ENCODE peak calls at places on chromosomes 7 and 10, in five cellular contexts. One of them, this sample, is unnamed.

GRCh38 chr10:80144302-80145131 is 12.0 kb downstream of the PLAC9 start:
- DNase-seq in activated CD8-positive, alpha-beta T cell treated with anti-CD3 and anti-CD28 coated beads for 36 hours: peak; percentile 39
- DNase-seq in RWPE1: peak; percentile 42
- DNase-seq in tibial artery: peak; percentile 24
- DNase-seq in OCI-LY7: peak; percentile 67
- DNase-seq in this sample: no peak

GRCh38 chr7:133139350-133139749 is 57.5 kb upstream of the CHCHD3 start:
- DNase-seq in tibial artery: no peak
- DNase-seq in activated CD8-positive, alpha-beta T cell treated with anti-CD3 and anti-CD28 coated beads for 36 hours: peak; percentile 6
- DNase-seq in RWPE1: no peak
- DNase-seq in OCI-LY7: peak; percentile 1
- DNase-seq in this sample: no peak

GRCh38 chr7:99005776-99006175 is 127.4 kb downstream of the TRRAP start:
- DNase-seq in tibial artery: no peak
- DNase-seq in activated CD8-positive, alpha-beta T cell treated with anti-CD3 and anti-CD28 coated beads for 36 hours: no peak
- DNase-seq in OCI-LY7: peak; percentile 17
- DNase-seq in RWPE1: no peak
- DNase-seq in this sample: no peak

GRCh38 chr7:1549357-1550004 is 6.5 kb downstream of the TMEM184A start:
- DNase-seq in activated CD8-positive, alpha-beta T cell treated with anti-CD3 and anti-CD28 coated beads for 36 hours: no peak
- DNase-seq in RWPE1: no peak
- DNase-seq in OCI-LY7: no peak
- DNase-seq in tibial artery: no peak
- DNase-seq in this sample: no peak

GRCh38 chr7:46391215-46391614 is 470.1 kb upstream of the IGFBP3 start:
- DNase-seq in tibial artery: no peak
- DNase-seq in RWPE1: no peak
- DNase-seq in OCI-LY7: no peak
- DNase-seq in activated CD8-positive, alpha-beta T cell treated with anti-CD3 and anti-CD28 coated beads for 36 hours: no peak
- DNase-seq in this sample: no peak

GRCh38 chr10:50951451-50951850 is 66.0 kb upstream of the A1CF start:
- DNase-seq in activated CD8-positive, alpha-beta T cell treated with anti-CD3 and anti-CD28 coated beads for 36 hours: no peak
- DNase-seq in RWPE1: no peak
- DNase-seq in tibial artery: no peak
- DNase-seq in OCI-LY7: no peak
- DNase-seq in this sample: no peak

GRCh38 chr7:121330053-121330833 is 1.4 kb downstream of the WNT16 start:
- DNase-seq in tibial artery: no peak
- DNase-seq in RWPE1: no peak
- DNase-seq in activated CD8-positive, alpha-beta T cell treated with anti-CD3 and anti-CD28 coated beads for 36 hours: peak; percentile 14
- DNase-seq in OCI-LY7: no peak
- DNase-seq in this sample: peak; percentile 46

GRCh38 chr7:94760702-94761101 is 104.8 kb upstream of the SGCE start:
- DNase-seq in OCI-LY7: no peak
- DNase-seq in activated CD8-positive, alpha-beta T cell treated with anti-CD3 and anti-CD28 coated beads for 36 hours: no peak
- DNase-seq in tibial artery: no peak
- DNase-seq in RWPE1: no peak
- DNase-seq in this sample: no peak

GRCh38 chr10:24438800-24439199 is 229.9 kb downstream of the KIAA1217 start:
- DNase-seq in OCI-LY7: no peak
- DNase-seq in tibial artery: no peak
- DNase-seq in activated CD8-positive, alpha-beta T cell treated with anti-CD3 and anti-CD28 coated beads for 36 hours: no peak
- DNase-seq in RWPE1: no peak
- DNase-seq in this sample: no peak

GRCh38 chr10:5681930-5682329 is 2.7 kb upstream of the TASOR2 start:
- DNase-seq in OCI-LY7: no peak
- DNase-seq in RWPE1: no peak
- DNase-seq in activated CD8-positive, alpha-beta T cell treated with anti-CD3 and anti-CD28 coated beads for 36 hours: no peak
- DNase-seq in tibial artery: no peak
- DNase-seq in this sample: no peak

GRCh38 chr10:34731213-34731612 is 83.9 kb downstream of the PARD3 start:
- DNase-seq in activated CD8-positive, alpha-beta T cell treated with anti-CD3 and anti-CD28 coated beads for 36 hours: no peak
- DNase-seq in tibial artery: no peak
- DNase-seq in RWPE1: no peak
- DNase-seq in OCI-LY7: no peak
- DNase-seq in this sample: no peak

GRCh38 chr10:89114846-89115625 is 92.1 kb downstream of the CH25H start:
- DNase-seq in OCI-LY7: no peak
- DNase-seq in activated CD8-positive, alpha-beta T cell treated with anti-CD3 and anti-CD28 coated beads for 36 hours: no peak
- DNase-seq in RWPE1: no peak
- DNase-seq in tibial artery: no peak
- DNase-seq in this sample: no peak

GRCh38 chr7:80142853-80143580 is 8.4 kb downstream of the GNAI1 start:
- DNase-seq in activated CD8-positive, alpha-beta T cell treated with anti-CD3 and anti-CD28 coated beads for 36 hours: no peak
- DNase-seq in OCI-LY7: no peak
- DNase-seq in tibial artery: no peak
- DNase-seq in RWPE1: no peak
- DNase-seq in this sample: no peak

GRCh38 chr7:26513948-26514347 is 222.3 kb downstream of the SNX10 start:
- DNase-seq in RWPE1: no peak
- DNase-seq in OCI-LY7: no peak
- DNase-seq in activated CD8-positive, alpha-beta T cell treated with anti-CD3 and anti-CD28 coated beads for 36 hours: no peak
- DNase-seq in tibial artery: no peak
- DNase-seq in this sample: no peak

GRCh38 chr7:90246184-90246583 is 1.2 kb downstream of the CFAP69 start:
- DNase-seq in OCI-LY7: no peak
- DNase-seq in RWPE1: peak; percentile 0
- DNase-seq in tibial artery: no peak
- DNase-seq in activated CD8-positive, alpha-beta T cell treated with anti-CD3 and anti-CD28 coated beads for 36 hours: no peak
- DNase-seq in this sample: no peak

GRCh38 chr10:86292462-86293322 is 73.9 kb downstream of the GRID1 start:
- DNase-seq in RWPE1: no peak
- DNase-seq in activated CD8-positive, alpha-beta T cell treated with anti-CD3 and anti-CD28 coated beads for 36 hours: no peak
- DNase-seq in OCI-LY7: no peak
- DNase-seq in tibial artery: no peak
- DNase-seq in this sample: no peak

GRCh38 chr10:15369642-15370211 is 1.4 kb downstream of the FAM171A1 start:
- DNase-seq in RWPE1: no peak
- DNase-seq in OCI-LY7: no peak
- DNase-seq in tibial artery: no peak
- DNase-seq in activated CD8-positive, alpha-beta T cell treated with anti-CD3 and anti-CD28 coated beads for 36 hours: no peak
- DNase-seq in this sample: no peak

GRCh38 chr7:128215281-128215680 is 25.8 kb upstream of the LEP start:
- DNase-seq in tibial artery: no peak
- DNase-seq in RWPE1: no peak
- DNase-seq in activated CD8-positive, alpha-beta T cell treated with anti-CD3 and anti-CD28 coated beads for 36 hours: no peak
- DNase-seq in OCI-LY7: no peak
- DNase-seq in this sample: no peak

GRCh38 chr7:5243295-5243694 is 39.4 kb upstream of the SLC29A4 start:
- DNase-seq in tibial artery: no peak
- DNase-seq in RWPE1: no peak
- DNase-seq in OCI-LY7: no peak
- DNase-seq in activated CD8-positive, alpha-beta T cell treated with anti-CD3 and anti-CD28 coated beads for 36 hours: no peak
- DNase-seq in this sample: no peak

GRCh38 chr7:149431486-149432120 is 29.3 kb downstream of the ZNF777 start:
- DNase-seq in OCI-LY7: no peak
- DNase-seq in tibial artery: no peak
- DNase-seq in RWPE1: no peak
- DNase-seq in activated CD8-positive, alpha-beta T cell treated with anti-CD3 and anti-CD28 coated beads for 36 hours: no peak
- DNase-seq in this sample: no peak

GRCh38 chr10:8056891-8057331 is 2.4 kb downstream of the GATA3 start:
- DNase-seq in activated CD8-positive, alpha-beta T cell treated with anti-CD3 and anti-CD28 coated beads for 36 hours: peak; percentile 84
- DNase-seq in OCI-LY7: peak; percentile 30
- DNase-seq in tibial artery: no peak
- DNase-seq in RWPE1: no peak
- DNase-seq in this sample: peak; percentile 82

GRCh38 chr7:104010052-104010909 is 20.8 kb upstream of the RELN start:
- DNase-seq in tibial artery: no peak
- DNase-seq in activated CD8-positive, alpha-beta T cell treated with anti-CD3 and anti-CD28 coated beads for 36 hours: no peak
- DNase-seq in RWPE1: no peak
- DNase-seq in OCI-LY7: no peak
- DNase-seq in this sample: no peak

GRCh38 chr10:360653-361052 is 225.4 kb downstream of the ZMYND11 start:
- DNase-seq in activated CD8-positive, alpha-beta T cell treated with anti-CD3 and anti-CD28 coated beads for 36 hours: no peak
- DNase-seq in RWPE1: no peak
- DNase-seq in OCI-LY7: no peak
- DNase-seq in tibial artery: no peak
- DNase-seq in this sample: no peak

GRCh38 chr10:31961264-31961663 is 32.6 kb upstream of the ARHGAP12 start:
- DNase-seq in activated CD8-positive, alpha-beta T cell treated with anti-CD3 and anti-CD28 coated beads for 36 hours: no peak
- DNase-seq in OCI-LY7: no peak
- DNase-seq in tibial artery: no peak
- DNase-seq in RWPE1: no peak
- DNase-seq in this sample: no peak

GRCh38 chr10:944034-944831 is 12.7 kb upstream of the LARP4B start:
- DNase-seq in OCI-LY7: no peak
- DNase-seq in RWPE1: peak; percentile 19
- DNase-seq in tibial artery: peak; percentile 78
- DNase-seq in activated CD8-positive, alpha-beta T cell treated with anti-CD3 and anti-CD28 coated beads for 36 hours: peak; percentile 51
- DNase-seq in this sample: no peak

GRCh38 chr10:15817407-15818046 is 42.8 kb downstream of the MINDY3 start:
- DNase-seq in RWPE1: no peak
- DNase-seq in OCI-LY7: no peak
- DNase-seq in activated CD8-positive, alpha-beta T cell treated with anti-CD3 and anti-CD28 coated beads for 36 hours: no peak
- DNase-seq in tibial artery: no peak
- DNase-seq in this sample: peak; percentile 1

GRCh38 chr7:23369100-23369499 is 70.0 kb downstream of the MALSU1 start:
- DNase-seq in OCI-LY7: peak; percentile 46
- DNase-seq in tibial artery: no peak
- DNase-seq in RWPE1: no peak
- DNase-seq in activated CD8-positive, alpha-beta T cell treated with anti-CD3 and anti-CD28 coated beads for 36 hours: no peak
- DNase-seq in this sample: no peak

GRCh38 chr10:113252650-113253560 is 299.9 kb upstream of the HABP2 start:
- DNase-seq in tibial artery: no peak
- DNase-seq in activated CD8-positive, alpha-beta T cell treated with anti-CD3 and anti-CD28 coated beads for 36 hours: no peak
- DNase-seq in RWPE1: no peak
- DNase-seq in OCI-LY7: no peak
- DNase-seq in this sample: no peak

GRCh38 chr7:92626281-92626846 is 36.2 kb upstream of the FAM133B start:
- DNase-seq in tibial artery: no peak
- DNase-seq in OCI-LY7: no peak
- DNase-seq in RWPE1: no peak
- DNase-seq in activated CD8-positive, alpha-beta T cell treated with anti-CD3 and anti-CD28 coated beads for 36 hours: no peak
- DNase-seq in this sample: no peak

GRCh38 chr10:3220853-3221252 is 48.3 kb upstream of the PITRM1 start:
- DNase-seq in tibial artery: no peak
- DNase-seq in OCI-LY7: no peak
- DNase-seq in activated CD8-positive, alpha-beta T cell treated with anti-CD3 and anti-CD28 coated beads for 36 hours: no peak
- DNase-seq in RWPE1: no peak
- DNase-seq in this sample: no peak

GRCh38 chr7:137925754-137926153 is 76.1 kb downstream of the CREB3L2 start:
- DNase-seq in tibial artery: no peak
- DNase-seq in activated CD8-positive, alpha-beta T cell treated with anti-CD3 and anti-CD28 coated beads for 36 hours: no peak
- DNase-seq in RWPE1: no peak
- DNase-seq in OCI-LY7: no peak
- DNase-seq in this sample: no peak

GRCh38 chr10:51204691-51205090 is 130.4 kb downstream of the PRKG1 start:
- DNase-seq in tibial artery: no peak
- DNase-seq in OCI-LY7: no peak
- DNase-seq in activated CD8-positive, alpha-beta T cell treated with anti-CD3 and anti-CD28 coated beads for 36 hours: no peak
- DNase-seq in RWPE1: no peak
- DNase-seq in this sample: no peak

GRCh38 chr10:44662002-44662401 is 249.1 kb upstream of the TMEM72 start:
- DNase-seq in tibial artery: no peak
- DNase-seq in activated CD8-positive, alpha-beta T cell treated with anti-CD3 and anti-CD28 coated beads for 36 hours: no peak
- DNase-seq in RWPE1: no peak
- DNase-seq in OCI-LY7: no peak
- DNase-seq in this sample: no peak

GRCh38 chr10:95445223-95445836 is 115.8 kb downstream of the SORBS1 start:
- DNase-seq in tibial artery: peak; percentile 89
- DNase-seq in RWPE1: peak; percentile 89
- DNase-seq in OCI-LY7: no peak
- DNase-seq in activated CD8-positive, alpha-beta T cell treated with anti-CD3 and anti-CD28 coated beads for 36 hours: no peak
- DNase-seq in this sample: no peak

GRCh38 chr7:92835851-92836488 is 403 bp downstream of the CDK6 start:
- DNase-seq in activated CD8-positive, alpha-beta T cell treated with anti-CD3 and anti-CD28 coated beads for 36 hours: peak; percentile 62
- DNase-seq in tibial artery: peak; percentile 21
- DNase-seq in OCI-LY7: peak; percentile 41
- DNase-seq in RWPE1: peak; percentile 34
- DNase-seq in this sample: peak; percentile 38

GRCh38 chr10:114917927-114918672 is 19.9 kb upstream of the TRUB1 start:
- DNase-seq in activated CD8-positive, alpha-beta T cell treated with anti-CD3 and anti-CD28 coated beads for 36 hours: no peak
- DNase-seq in RWPE1: peak; percentile 63
- DNase-seq in tibial artery: no peak
- DNase-seq in OCI-LY7: no peak
- DNase-seq in this sample: no peak

GRCh38 chr7:143431109-143431508 is 12.1 kb upstream of the TAS2R60 start:
- DNase-seq in RWPE1: no peak
- DNase-seq in activated CD8-positive, alpha-beta T cell treated with anti-CD3 and anti-CD28 coated beads for 36 hours: no peak
- DNase-seq in OCI-LY7: no peak
- DNase-seq in tibial artery: no peak
- DNase-seq in this sample: no peak
- TF ChIP-seq CTCF in RWPE1: no peak
- TF ChIP-seq CTCF in activated CD8-positive, alpha-beta T cell treated with anti-CD3 and anti-CD28 coated beads for 36 hours: no peak
- TF ChIP-seq CTCF in OCI-LY7: no peak
- TF ChIP-seq CTCF in tibial artery: no peak
- TF ChIP-seq CTCF in this sample: no peak

GRCh38 chr7:107690611-107691010 is 30.0 kb downstream of the SLC26A4 start:
- DNase-seq in OCI-LY7: no peak
- DNase-seq in RWPE1: no peak
- DNase-seq in tibial artery: no peak
- DNase-seq in activated CD8-positive, alpha-beta T cell treated with anti-CD3 and anti-CD28 coated beads for 36 hours: no peak
- DNase-seq in this sample: no peak
- TF ChIP-seq CTCF in OCI-LY7: no peak
- TF ChIP-seq CTCF in RWPE1: no peak
- TF ChIP-seq CTCF in tibial artery: no peak
- TF ChIP-seq CTCF in activated CD8-positive, alpha-beta T cell treated with anti-CD3 and anti-CD28 coated beads for 36 hours: no peak
- TF ChIP-seq CTCF in this sample: no peak

DNA sequence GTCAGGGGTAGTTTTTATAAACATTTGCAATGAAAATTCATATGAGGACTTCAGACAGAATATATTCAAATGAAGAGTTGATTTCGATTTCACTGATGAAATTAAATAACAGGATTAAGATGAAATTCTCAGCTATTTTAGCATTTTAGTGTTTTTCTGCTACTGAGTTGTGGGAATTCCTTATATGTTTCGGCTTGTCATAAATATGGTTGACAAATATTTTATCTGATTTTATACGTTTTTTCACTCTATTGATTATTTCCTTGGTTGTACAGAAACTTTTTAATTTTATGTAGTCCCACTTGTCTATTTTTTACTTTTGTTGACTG is 14.6 kb upstream of the NME8 start:
- DNase-seq in activated CD8-positive, alpha-beta T cell treated with anti-CD3 and anti-CD28 coated beads for 36 hours: no peak
- DNase-seq in tibial artery: no peak
- DNase-seq in OCI-LY7: no peak
- DNase-seq in RWPE1: no peak
- DNase-seq in this sample: no peak
- TF ChIP-seq CTCF in activated CD8-positive, alpha-beta T cell treated with anti-CD3 and anti-CD28 coated beads for 36 hours: peak; percentile 61
- TF ChIP-seq CTCF in tibial artery: no peak
- TF ChIP-seq CTCF in OCI-LY7: peak; percentile 14
- TF ChIP-seq CTCF in RWPE1: peak; percentile 49
- TF ChIP-seq CTCF in this sample: no peak

GRCh38 chr7:17844514-17845196 is 95.6 kb downstream of the SNX13 start:
- DNase-seq in OCI-LY7: no peak
- DNase-seq in tibial artery: no peak
- DNase-seq in RWPE1: no peak
- DNase-seq in activated CD8-positive, alpha-beta T cell treated with anti-CD3 and anti-CD28 coated beads for 36 hours: no peak
- DNase-seq in this sample: no peak
- TF ChIP-seq CTCF in OCI-LY7: no peak
- TF ChIP-seq CTCF in tibial artery: no peak
- TF ChIP-seq CTCF in RWPE1: no peak
- TF ChIP-seq CTCF in activated CD8-positive, alpha-beta T cell treated with anti-CD3 and anti-CD28 coated beads for 36 hours: no peak
- TF ChIP-seq CTCF in this sample: no peak